ENCODE peak calls at places on chromosomes 7 and 10, in ten cellular contexts. G is iPS DF 19.7; R is endothelial cell; F is spleen; Q is midbrain; C is CD8-positive, alpha-beta T cell; O is kidney; K is mesendoderm; X is tibial artery; P is mesenteric fat pad. Z is an unnamed sample.

GRCh38 chr7:107201795-107202450 is 33.1 kb downstream of the HBP1 start:
- DNase-seq in G (no peak), R (peak; percentile 49), F (no peak), Q (peak; percentile 26), C (no peak), O (no peak), K (peak; percentile 60), X (no peak), P (no peak), Z (no peak)

GRCh38 chr7:74372511-74373111 is 81.1 kb upstream of the GTF2IRD1 start:
- DNase-seq in G (no peak), R (peak; percentile 23), F (no peak), Q (peak; percentile 79), C (no peak), O (peak; percentile 88), K (peak; percentile 48), X (no peak), P (no peak), Z (peak; percentile 86)

GRCh38 chr10:25457552-25457951 is 282.8 kb downstream of the GPR158 start:
- DNase-seq in G (no peak), R (no peak), F (no peak), Q (no peak), C (no peak), O (no peak), K (peak; percentile 8), X (no peak), P (no peak), Z (no peak)

GRCh38 chr7:146575903-146576302 is 459.3 kb downstream of the CNTNAP2 start:
- DNase-seq in G (no peak), R (no peak), F (no peak), Q (no peak), C (no peak), O (no peak), K (no peak), X (no peak), P (no peak), Z (no peak)

GRCh38 chr7:20172736-20173334 is 44.3 kb downstream of the MACC1 start:
- DNase-seq in G (peak; percentile 64), R (peak; percentile 77), F (no peak), Q (peak; percentile 16), C (no peak), O (peak; percentile 69), K (peak; percentile 92), X (peak; percentile 72), P (no peak), Z (peak; percentile 84)

GRCh38 chr10:69232252-69232651 is 12.1 kb downstream of the HKDC1 start:
- DNase-seq in G (no peak), R (no peak), F (peak; percentile 47), Q (no peak), C (no peak), O (no peak), K (peak; percentile 94), X (no peak), P (no peak), Z (no peak)

GRCh38 chr7:149284343-149284742 is 22.3 kb downstream of the ZNF783 start:
- DNase-seq in G (no peak), R (no peak), F (no peak), Q (no peak), C (peak; percentile 21), O (no peak), K (no peak), X (no peak), P (peak; percentile 55), Z (peak; percentile 72)

GRCh38 chr7:55438765-55439525 is 73.8 kb downstream of the LANCL2 start:
- DNase-seq in G (no peak), R (no peak), F (no peak), Q (no peak), C (no peak), O (peak; percentile 71), K (no peak), X (no peak), P (no peak), Z (no peak)

GRCh38 chr10:47023237-47024045 is 112.2 kb downstream of the PTPN20 start:
- DNase-seq in G (no peak), R (peak; percentile 1), F (peak; percentile 58), Q (no peak), C (no peak), O (no peak), K (no peak), X (peak; percentile 71), P (peak; percentile 88), Z (peak; percentile 82)

GRCh38 chr7:28623863-28624262 is 211.5 kb downstream of the CREB5 start:
- DNase-seq in G (no peak), R (no peak), F (no peak), Q (peak; percentile 10), C (no peak), O (no peak), K (peak; percentile 36), X (no peak), P (no peak), Z (no peak)

GRCh38 chr7:102410918-102411317 is 14.8 kb downstream of the PRKRIP1 start:
- DNase-seq in G (no peak), R (no peak), F (no peak), Q (no peak), C (no peak), O (no peak), K (no peak), X (no peak), P (no peak), Z (no peak)

GRCh38 chr10:5094265-5095205 is at the start of gene AKR1C3:
- DNase-seq in G (peak; percentile 7), R (no peak), F (no peak), Q (peak; percentile 18), C (no peak), O (no peak), K (peak; percentile 84), X (no peak), P (no peak), Z (no peak)

GRCh38 chr7:71846160-71846559 is 566.0 kb downstream of the CALN1 start:
- DNase-seq in G (no peak), R (peak; percentile 50), F (no peak), Q (no peak), C (no peak), O (no peak), K (peak; percentile 59), X (no peak), P (no peak), Z (no peak)

GRCh38 chr7:127362364-127363027 is 30.0 kb downstream of the ZNF800 start:
- DNase-seq in G (no peak), R (no peak), F (no peak), Q (no peak), C (no peak), O (no peak), K (no peak), X (no peak), P (no peak), Z (no peak)

GRCh38 chr7:74262639-74263398 is 8.6 kb upstream of the RFC2 start:
- DNase-seq in G (no peak), R (no peak), F (no peak), Q (no peak), C (no peak), O (no peak), K (no peak), X (no peak), P (no peak), Z (no peak)

GRCh38 chr10:73019100-73019499 is 64.5 kb upstream of the PLA2G12B start:
- DNase-seq in G (no peak), R (no peak), F (no peak), Q (no peak), C (no peak), O (no peak), K (no peak), X (no peak), P (no peak), Z (no peak)

GRCh38 chr10:106424076-106424475 is 740.4 kb downstream of the SORCS1 start:
- DNase-seq in G (no peak), R (no peak), F (no peak), Q (no peak), C (no peak), O (no peak), K (no peak), X (no peak), P (no peak), Z (no peak)

GRCh38 chr7:1473864-1474512 is 14.7 kb upstream of the MICALL2 start:
- DNase-seq in G (peak; percentile 80), R (peak; percentile 88), F (peak; percentile 96), Q (peak; percentile 80), C (peak; percentile 77), O (peak; percentile 96), K (peak; percentile 92), X (peak; percentile 91), P (peak; percentile 94), Z (peak; percentile 97)

GRCh38 chr7:111232249-111233084 is 141.5 kb downstream of the LRRN3 start:
- DNase-seq in G (no peak), R (no peak), F (no peak), Q (no peak), C (no peak), O (no peak), K (peak; percentile 49), X (no peak), P (no peak), Z (no peak)